ENCODE peak calls at places on chromosome 18, in ten cellular contexts. P is A549; H is iris pigment epithelial cell; M is NCI-H748 treated with DMSO at 0.1 percent for 48 hours; O is posterior cingulate gyrus; J is endothelial cell; L is HEK293T; D is T-helper 9 cell; K is effector CD4-positive, alpha-beta T cell; Q is HT1080. B is an unnamed sample.

GRCh38 chr18:80105369-80106167 is 3.5 kb upstream of the ADNP2 start:
- DNase-seq in P (no peak), H (no peak), M (no peak), O (no peak), J (no peak), L (no peak), D (no peak), K (no peak), Q (no peak), B (no peak)

GRCh38 chr18:77203071-77203470 is 46.6 kb upstream of the GALR1 start:
- DNase-seq in P (no peak), H (no peak), M (no peak), O (no peak), J (peak; percentile 20), L (no peak), D (no peak), K (no peak), Q (no peak), B (no peak)

GRCh38 chr18:49212819-49213218 is 247.6 kb downstream of the DYM start:
- DNase-seq in P (no peak), H (peak; percentile 89), M (no peak), O (no peak), J (no peak), L (no peak), D (no peak), K (no peak), Q (no peak), B (no peak)

GRCh38 chr18:39241534-39241933 is 1675.9 kb upstream of the CELF4 start:
- DNase-seq in P (no peak), H (no peak), M (no peak), O (no peak), J (no peak), L (no peak), D (no peak), K (no peak), Q (no peak), B (no peak)

GRCh38 chr18:26483633-26484032 is 64.7 kb downstream of the KCTD1 start:
- DNase-seq in P (peak; percentile 35), H (peak; percentile 47), M (no peak), O (no peak), J (no peak), L (no peak), D (no peak), K (no peak), Q (no peak), B (no peak)

GRCh38 chr18:13379062-13379800 is 160.7 kb downstream of the LDLRAD4 start:
- DNase-seq in P (no peak), H (no peak), M (peak; percentile 39), O (no peak), J (no peak), L (no peak), D (no peak), K (no peak), Q (no peak), B (no peak)

GRCh38 chr18:55587341-55588000 is 521 bp downstream of the TCF4 start:
- DNase-seq in P (no peak), H (peak; percentile 42), M (peak; percentile 63), O (no peak), J (no peak), L (peak; percentile 11), D (no peak), K (no peak), Q (peak; percentile 13), B (no peak)

GRCh38 chr18:58847383-58848071 is 17.1 kb upstream of the ZNF532 start:
- DNase-seq in P (no peak), H (no peak), M (no peak), O (peak; percentile 45), J (peak; percentile 28), L (no peak), D (no peak), K (no peak), Q (no peak), B (no peak)

GRCh38 chr18:69897397-69898108 is 50.1 kb downstream of the CD226 start:
- DNase-seq in P (no peak), H (no peak), M (no peak), O (no peak), J (no peak), L (no peak), D (no peak), K (peak; percentile 6), Q (no peak), B (no peak)

GRCh38 chr18:62101236-62101635 is 85.6 kb downstream of the PIGN start:
- DNase-seq in P (no peak), H (peak; percentile 76), M (no peak), O (no peak), J (no peak), L (no peak), D (no peak), K (no peak), Q (no peak), B (no peak)

GRCh38 chr18:33696332-33697162 is 118.5 kb downstream of the ASXL3 start:
- DNase-seq in P (no peak), H (no peak), M (no peak), O (no peak), J (no peak), L (no peak), D (no peak), K (no peak), Q (no peak), B (no peak)

GRCh38 chr18:34837769-34838194 is 127.7 kb downstream of the DTNA start:
- DNase-seq in P (no peak), H (peak; percentile 55), M (no peak), O (no peak), J (no peak), L (no peak), D (no peak), K (no peak), Q (no peak), B (no peak)